ENCODE peak calls at places on chromosomes 4 and X, in eight cellular contexts. O, N, H, Y, X, W, F and T are unnamed samples.

GRCh38 chr4:121822796-121823504 is 733 bp downstream of the CCNA2 start:
- DNase-seq in N (peak; percentile 54), W (peak; percentile 9), Y (peak; percentile 47), X (peak; percentile 0), O (no peak), F (peak; percentile 30), H (peak; percentile 30), T (no peak)

GRCh38 chr4:76430519-76431388 is 4.3 kb upstream of the SHROOM3 start:
- DNase-seq in O (no peak), H (peak; percentile 20), F (peak; percentile 73), Y (peak; percentile 35), X (peak; percentile 14), W (no peak), N (peak; percentile 37), T (no peak)

GRCh38 chr4:153963216-153963615 is 174.3 kb upstream of the SFRP2 start:
- DNase-seq in W (no peak), H (no peak), F (no peak), O (no peak), X (no peak), N (no peak), Y (no peak), T (no peak)

GRCh38 chrX:23737413-23737812 is 5.7 kb downstream of the ACOT9 start:
- DNase-seq in H (no peak), Y (no peak), X (no peak), W (no peak), F (peak; percentile 20), O (no peak), N (no peak), T (no peak)

GRCh38 chrX:106726485-106727437 is at the start of gene RNF128:
- DNase-seq in F (peak; percentile 19), X (peak; percentile 22), W (no peak), N (peak; percentile 75), O (peak; percentile 50), Y (peak; percentile 30), H (no peak), T (peak; percentile 51)

GRCh38 chr4:26343041-26343403 is 22.2 kb downstream of the RBPJ start:
- DNase-seq in O (no peak), H (no peak), F (peak; percentile 42), W (no peak), X (no peak), Y (no peak), N (no peak), T (no peak)

GRCh38 chr4:113945906-113946305 is 33.5 kb downstream of the ARSJ start:
- DNase-seq in Y (no peak), W (no peak), O (no peak), F (peak; percentile 51), X (no peak), N (no peak), H (no peak), T (no peak)

GRCh38 chr4:39043058-39043696 is 11.0 kb upstream of the TMEM156 start:
- DNase-seq in W (no peak), Y (no peak), O (no peak), F (peak; percentile 75), N (no peak), H (no peak), X (no peak), T (no peak)

GRCh38 chr4:150242820-150243458 is 164.7 kb downstream of the DCLK2 start:
- DNase-seq in Y (peak; percentile 24), X (no peak), F (peak; percentile 65), N (peak; percentile 65), H (peak; percentile 2), O (no peak), W (no peak), T (no peak)

GRCh38 chr4:76993787-76994641 is 44.5 kb downstream of the SEPTIN11 start:
- DNase-seq in O (no peak), H (peak; percentile 81), X (no peak), N (no peak), F (no peak), Y (peak; percentile 74), W (no peak), T (no peak)